ENCODE peak calls at places on chromosomes 16 and 17, in ten cellular contexts. One of them, this sample, is unnamed.

GRCh38 chr16:9055661-9056060 is 35.8 kb upstream of the HAPSTR1 start:
- DNase-seq in ovary: no peak
- DNase-seq in esophagus squamous epithelium: no peak
- DNase-seq in CD8-positive, alpha-beta T cell: no peak
- DNase-seq in psoas muscle: no peak
- DNase-seq in brain microvascular endothelial cell: peak; percentile 59
- DNase-seq in heart left ventricle: no peak
- DNase-seq in HCT116: no peak
- DNase-seq in kidney: no peak
- DNase-seq in thoracic aorta: no peak
- DNase-seq in this sample: no peak

GRCh38 chr16:5412721-5413120 is 315.1 kb upstream of the EEF2KMT start:
- DNase-seq in psoas muscle: no peak
- DNase-seq in brain microvascular endothelial cell: no peak
- DNase-seq in heart left ventricle: no peak
- DNase-seq in ovary: no peak
- DNase-seq in CD8-positive, alpha-beta T cell: no peak
- DNase-seq in esophagus squamous epithelium: no peak
- DNase-seq in HCT116: no peak
- DNase-seq in thoracic aorta: no peak
- DNase-seq in kidney: peak; percentile 76
- DNase-seq in this sample: no peak

GRCh38 chr16:83402969-83403368 is 404.8 kb upstream of the HSBP1 start:
- DNase-seq in thoracic aorta: no peak
- DNase-seq in kidney: no peak
- DNase-seq in psoas muscle: no peak
- DNase-seq in CD8-positive, alpha-beta T cell: no peak
- DNase-seq in heart left ventricle: no peak
- DNase-seq in HCT116: no peak
- DNase-seq in brain microvascular endothelial cell: peak; percentile 41
- DNase-seq in ovary: no peak
- DNase-seq in esophagus squamous epithelium: no peak
- DNase-seq in this sample: no peak

GRCh38 chr16:17511340-17511739 is 40.6 kb upstream of the XYLT1 start:
- DNase-seq in kidney: no peak
- DNase-seq in brain microvascular endothelial cell: no peak
- DNase-seq in esophagus squamous epithelium: no peak
- DNase-seq in CD8-positive, alpha-beta T cell: no peak
- DNase-seq in heart left ventricle: no peak
- DNase-seq in ovary: no peak
- DNase-seq in psoas muscle: no peak
- DNase-seq in thoracic aorta: no peak
- DNase-seq in HCT116: no peak
- DNase-seq in this sample: no peak

GRCh38 chr16:57623251-57624043 is 5.0 kb upstream of the ADGRG1 start:
- DNase-seq in esophagus squamous epithelium: no peak
- DNase-seq in ovary: peak; percentile 24
- DNase-seq in kidney: peak; percentile 91
- DNase-seq in heart left ventricle: peak; percentile 57
- DNase-seq in brain microvascular endothelial cell: peak; percentile 63
- DNase-seq in thoracic aorta: no peak
- DNase-seq in HCT116: peak; percentile 55
- DNase-seq in CD8-positive, alpha-beta T cell: no peak
- DNase-seq in psoas muscle: no peak
- DNase-seq in this sample: no peak

GRCh38 chr16:81509404-81509803 is 64.8 kb downstream of the CMIP start:
- DNase-seq in ovary: no peak
- DNase-seq in heart left ventricle: no peak
- DNase-seq in psoas muscle: no peak
- DNase-seq in esophagus squamous epithelium: no peak
- DNase-seq in HCT116: no peak
- DNase-seq in thoracic aorta: no peak
- DNase-seq in kidney: no peak
- DNase-seq in CD8-positive, alpha-beta T cell: no peak
- DNase-seq in brain microvascular endothelial cell: no peak
- DNase-seq in this sample: no peak

GRCh38 chr17:16013943-16014407 is 14.4 kb downstream of the TTC19 start:
- DNase-seq in CD8-positive, alpha-beta T cell: no peak
- DNase-seq in esophagus squamous epithelium: no peak
- DNase-seq in heart left ventricle: no peak
- DNase-seq in ovary: no peak
- DNase-seq in thoracic aorta: no peak
- DNase-seq in brain microvascular endothelial cell: peak; percentile 65
- DNase-seq in kidney: no peak
- DNase-seq in psoas muscle: no peak
- DNase-seq in HCT116: peak; percentile 36
- DNase-seq in this sample: no peak

GRCh38 chr17:17905036-17905320 is 67.2 kb downstream of the TOM1L2 start:
- DNase-seq in esophagus squamous epithelium: no peak
- DNase-seq in kidney: peak; percentile 25
- DNase-seq in HCT116: no peak
- DNase-seq in heart left ventricle: no peak
- DNase-seq in ovary: no peak
- DNase-seq in psoas muscle: no peak
- DNase-seq in thoracic aorta: no peak
- DNase-seq in CD8-positive, alpha-beta T cell: no peak
- DNase-seq in brain microvascular endothelial cell: no peak
- DNase-seq in this sample: no peak

GRCh38 chr17:43858201-43858600 is 11.2 kb downstream of the CD300LG start:
- DNase-seq in esophagus squamous epithelium: no peak
- DNase-seq in CD8-positive, alpha-beta T cell: no peak
- DNase-seq in psoas muscle: no peak
- DNase-seq in thoracic aorta: no peak
- DNase-seq in heart left ventricle: no peak
- DNase-seq in HCT116: no peak
- DNase-seq in kidney: peak; percentile 68
- DNase-seq in ovary: no peak
- DNase-seq in brain microvascular endothelial cell: no peak
- DNase-seq in this sample: no peak

GRCh38 chr17:41403409-41404023 is 6.1 kb upstream of the KRT31 start:
- DNase-seq in heart left ventricle: no peak
- DNase-seq in esophagus squamous epithelium: no peak
- DNase-seq in brain microvascular endothelial cell: no peak
- DNase-seq in HCT116: peak; percentile 16
- DNase-seq in ovary: no peak
- DNase-seq in thoracic aorta: no peak
- DNase-seq in CD8-positive, alpha-beta T cell: no peak
- DNase-seq in kidney: no peak
- DNase-seq in psoas muscle: no peak
- DNase-seq in this sample: no peak

GRCh38 chr17:47789611-47790520 is 31.7 kb downstream of the OSBPL7 start:
- DNase-seq in HCT116: no peak
- DNase-seq in brain microvascular endothelial cell: peak; percentile 19
- DNase-seq in psoas muscle: peak; percentile 53
- DNase-seq in esophagus squamous epithelium: no peak
- DNase-seq in heart left ventricle: peak; percentile 60
- DNase-seq in thoracic aorta: no peak
- DNase-seq in ovary: no peak
- DNase-seq in CD8-positive, alpha-beta T cell: no peak
- DNase-seq in kidney: peak; percentile 86
- DNase-seq in this sample: peak; percentile 69

GRCh38 chr17:1644493-1645206 is 882 bp downstream of the SCARF1 start:
- DNase-seq in HCT116: no peak
- DNase-seq in psoas muscle: no peak
- DNase-seq in esophagus squamous epithelium: no peak
- DNase-seq in brain microvascular endothelial cell: no peak
- DNase-seq in thoracic aorta: no peak
- DNase-seq in ovary: no peak
- DNase-seq in CD8-positive, alpha-beta T cell: no peak
- DNase-seq in heart left ventricle: peak; percentile 40
- DNase-seq in kidney: no peak
- DNase-seq in this sample: no peak

GRCh38 chr17:49439673-49440571 is 25.2 kb upstream of the PHB1 start:
- DNase-seq in psoas muscle: no peak
- DNase-seq in CD8-positive, alpha-beta T cell: no peak
- DNase-seq in esophagus squamous epithelium: no peak
- DNase-seq in heart left ventricle: no peak
- DNase-seq in thoracic aorta: no peak
- DNase-seq in ovary: no peak
- DNase-seq in HCT116: no peak
- DNase-seq in brain microvascular endothelial cell: no peak
- DNase-seq in kidney: no peak
- DNase-seq in this sample: peak; percentile 53

GRCh38 chr17:9811086-9811485 is 10.8 kb downstream of the GSG1L2 start:
- DNase-seq in ovary: no peak
- DNase-seq in psoas muscle: no peak
- DNase-seq in CD8-positive, alpha-beta T cell: no peak
- DNase-seq in kidney: no peak
- DNase-seq in HCT116: no peak
- DNase-seq in esophagus squamous epithelium: no peak
- DNase-seq in heart left ventricle: no peak
- DNase-seq in brain microvascular endothelial cell: no peak
- DNase-seq in thoracic aorta: no peak
- DNase-seq in this sample: no peak

GRCh38 chr17:7850118-7850504 is 4.8 kb upstream of the TMEM88 start:
- DNase-seq in brain microvascular endothelial cell: no peak
- DNase-seq in HCT116: no peak
- DNase-seq in thoracic aorta: no peak
- DNase-seq in esophagus squamous epithelium: no peak
- DNase-seq in CD8-positive, alpha-beta T cell: no peak
- DNase-seq in psoas muscle: no peak
- DNase-seq in heart left ventricle: no peak
- DNase-seq in kidney: no peak
- DNase-seq in ovary: no peak
- DNase-seq in this sample: no peak

DNA sequence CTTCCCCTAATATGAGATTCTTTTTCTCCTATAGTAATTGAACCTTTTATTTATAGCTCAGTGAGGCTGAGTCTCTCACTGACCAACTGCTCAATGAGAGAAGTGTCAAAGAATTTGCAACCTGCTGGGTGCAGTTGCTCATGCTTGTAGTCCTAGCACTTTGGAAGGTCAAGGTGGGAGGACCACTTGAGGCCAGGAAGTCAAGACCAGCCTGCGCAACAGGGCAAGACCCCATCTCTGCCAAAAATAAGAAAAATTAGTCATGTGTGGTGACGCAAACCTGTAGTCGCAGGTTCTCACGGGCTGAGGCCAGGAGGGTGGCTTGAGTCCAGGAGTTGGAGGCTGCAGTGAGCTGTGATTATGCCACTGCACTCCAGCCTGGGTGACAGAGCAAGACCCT is 30.9 kb upstream of the CRYBA1 start:
- DNase-seq in CD8-positive, alpha-beta T cell: no peak
- DNase-seq in psoas muscle: no peak
- DNase-seq in HCT116: no peak
- DNase-seq in heart left ventricle: no peak
- DNase-seq in ovary: no peak
- DNase-seq in brain microvascular endothelial cell: peak; percentile 24
- DNase-seq in kidney: no peak
- DNase-seq in esophagus squamous epithelium: no peak
- DNase-seq in thoracic aorta: no peak
- DNase-seq in this sample: no peak
- H3K27ac ChIP-seq in CD8-positive, alpha-beta T cell: no peak overlapping the region
- H3K27ac ChIP-seq in psoas muscle: no peak overlapping the region
- H3K27ac ChIP-seq in HCT116: no peak overlapping the region
- H3K27ac ChIP-seq in heart left ventricle: no peak overlapping the region
- H3K27ac ChIP-seq in ovary: no peak overlapping the region
- H3K27ac ChIP-seq in brain microvascular endothelial cell: no peak overlapping the region
- H3K27ac ChIP-seq in kidney: no peak overlapping the region
- H3K27ac ChIP-seq in esophagus squamous epithelium: no peak overlapping the region
- H3K27ac ChIP-seq in thoracic aorta: no peak overlapping the region
- H3K27ac ChIP-seq in this sample: no peak overlapping the region

GRCh38 chr16:15434425-15435215 is at the start of gene BMERB1:
- DNase-seq in thoracic aorta: peak; percentile 25
- DNase-seq in psoas muscle: peak; percentile 85
- DNase-seq in kidney: peak; percentile 90
- DNase-seq in ovary: peak; percentile 79
- DNase-seq in esophagus squamous epithelium: no peak
- DNase-seq in heart left ventricle: peak; percentile 82
- DNase-seq in brain microvascular endothelial cell: peak; percentile 61
- DNase-seq in HCT116: peak; percentile 12
- DNase-seq in CD8-positive, alpha-beta T cell: peak; percentile 18
- DNase-seq in this sample: peak; percentile 84
- H3K4me3 ChIP-seq in thoracic aorta: peak within 1 kb of the TSS; percentile 82
- H3K4me3 ChIP-seq in psoas muscle: peak within 1 kb of the TSS; percentile 95
- H3K4me3 ChIP-seq in kidney: peak within 1 kb of the TSS; percentile 84
- H3K4me3 ChIP-seq in ovary: peak within 1 kb of the TSS; percentile 83
- H3K4me3 ChIP-seq in esophagus squamous epithelium: peak within 1 kb of the TSS; percentile 59
- H3K4me3 ChIP-seq in heart left ventricle: peak within 1 kb of the TSS; percentile 68
- H3K4me3 ChIP-seq in brain microvascular endothelial cell: peak within 1 kb of the TSS; percentile 88
- H3K4me3 ChIP-seq in HCT116: peak within 1 kb of the TSS; percentile 68
- H3K4me3 ChIP-seq in CD8-positive, alpha-beta T cell: peak within 1 kb of the TSS; percentile 68
- H3K4me3 ChIP-seq in this sample: peak within 1 kb of the TSS; percentile 84

GRCh38 chr16:7315813-7316212 is 16.8 kb upstream of the RBFOX1 start:
- DNase-seq in psoas muscle: no peak
- DNase-seq in CD8-positive, alpha-beta T cell: no peak
- DNase-seq in brain microvascular endothelial cell: no peak
- DNase-seq in kidney: no peak
- DNase-seq in esophagus squamous epithelium: no peak
- DNase-seq in HCT116: no peak
- DNase-seq in thoracic aorta: no peak
- DNase-seq in ovary: no peak
- DNase-seq in heart left ventricle: no peak
- DNase-seq in this sample: no peak

GRCh38 chr16:7318661-7319060 is 14.0 kb upstream of the RBFOX1 start:
- DNase-seq in brain microvascular endothelial cell: no peak
- DNase-seq in psoas muscle: no peak
- DNase-seq in CD8-positive, alpha-beta T cell: no peak
- DNase-seq in HCT116: no peak
- DNase-seq in kidney: no peak
- DNase-seq in esophagus squamous epithelium: no peak
- DNase-seq in ovary: no peak
- DNase-seq in heart left ventricle: no peak
- DNase-seq in thoracic aorta: no peak
- DNase-seq in this sample: no peak

GRCh38 chr16:7317982-7318381 is 14.7 kb upstream of the RBFOX1 start:
- DNase-seq in HCT116: no peak
- DNase-seq in esophagus squamous epithelium: no peak
- DNase-seq in kidney: no peak
- DNase-seq in brain microvascular endothelial cell: no peak
- DNase-seq in heart left ventricle: no peak
- DNase-seq in thoracic aorta: no peak
- DNase-seq in psoas muscle: no peak
- DNase-seq in ovary: no peak
- DNase-seq in CD8-positive, alpha-beta T cell: no peak
- DNase-seq in this sample: no peak

GRCh38 chr16:7316266-7316888 is 16.3 kb upstream of the RBFOX1 start:
- DNase-seq in psoas muscle: no peak
- DNase-seq in brain microvascular endothelial cell: no peak
- DNase-seq in heart left ventricle: no peak
- DNase-seq in thoracic aorta: no peak
- DNase-seq in ovary: no peak
- DNase-seq in CD8-positive, alpha-beta T cell: no peak
- DNase-seq in HCT116: no peak
- DNase-seq in kidney: no peak
- DNase-seq in esophagus squamous epithelium: no peak
- DNase-seq in this sample: no peak

GRCh38 chr16:7313170-7313569 is 19.5 kb upstream of the RBFOX1 start:
- DNase-seq in ovary: no peak
- DNase-seq in thoracic aorta: no peak
- DNase-seq in psoas muscle: no peak
- DNase-seq in kidney: no peak
- DNase-seq in brain microvascular endothelial cell: no peak
- DNase-seq in HCT116: no peak
- DNase-seq in esophagus squamous epithelium: no peak
- DNase-seq in CD8-positive, alpha-beta T cell: no peak
- DNase-seq in heart left ventricle: no peak
- DNase-seq in this sample: no peak
- TF ChIP-seq CTCF in ovary: no peak
- TF ChIP-seq CTCF in thoracic aorta: no peak
- TF ChIP-seq CTCF in psoas muscle: peak; percentile 48
- TF ChIP-seq CTCF in kidney: peak; percentile 11
- TF ChIP-seq CTCF in brain microvascular endothelial cell: peak; percentile 35
- TF ChIP-seq CTCF in HCT116: peak; percentile 26
- TF ChIP-seq CTCF in esophagus squamous epithelium: no peak
- TF ChIP-seq CTCF in CD8-positive, alpha-beta T cell: no peak
- TF ChIP-seq CTCF in heart left ventricle: peak; percentile 36
- TF ChIP-seq CTCF in this sample: peak; percentile 10

GRCh38 chr17:68379150-68379510 is 78.2 kb downstream of the WIPI1 start:
- DNase-seq in psoas muscle: no peak
- DNase-seq in CD8-positive, alpha-beta T cell: no peak
- DNase-seq in esophagus squamous epithelium: no peak
- DNase-seq in brain microvascular endothelial cell: no peak
- DNase-seq in heart left ventricle: no peak
- DNase-seq in kidney: no peak
- DNase-seq in thoracic aorta: no peak
- DNase-seq in HCT116: no peak
- DNase-seq in ovary: no peak
- DNase-seq in this sample: no peak
- H3K27ac ChIP-seq in psoas muscle: peak overlapping the region; percentile 89
- H3K27ac ChIP-seq in CD8-positive, alpha-beta T cell: no peak overlapping the region
- H3K27ac ChIP-seq in esophagus squamous epithelium: peak overlapping the region; percentile 78
- H3K27ac ChIP-seq in brain microvascular endothelial cell: peak overlapping the region; percentile 99
- H3K27ac ChIP-seq in heart left ventricle: peak overlapping the region; percentile 98
- H3K27ac ChIP-seq in kidney: peak overlapping the region; percentile 94
- H3K27ac ChIP-seq in thoracic aorta: peak overlapping the region; percentile 88
- H3K27ac ChIP-seq in HCT116: peak overlapping the region; percentile 96
- H3K27ac ChIP-seq in ovary: peak overlapping the region; percentile 92
- H3K27ac ChIP-seq in this sample: peak overlapping the region; percentile 83